ENCODE peak calls at places on chromosomes 5 and 9, in four cellular contexts. S is SK-N-SH, Q is WTC11, I is K562. W is an unnamed sample.

GRCh38 chr9:95626885-95627558 is 110.3 kb upstream of the PTCH1 start:
- DNase-seq in S (no peak), Q (no peak), I (no peak), W (no peak)

GRCh38 chr5:74464512-74465209 is 175.9 kb downstream of the ENC1 start:
- DNase-seq in S (no peak), Q (no peak), I (no peak), W (no peak)

GRCh38 chr9:124498499-124499146 is 8.6 kb downstream of the NR5A1 start:
- DNase-seq in S (no peak), Q (no peak), I (no peak), W (no peak)

GRCh38 chr9:3191715-3192114 is 334.1 kb downstream of the RFX3 start:
- DNase-seq in S (no peak), Q (no peak), I (no peak), W (no peak)

GRCh38 chr9:21964925-21965385 is 29.2 kb downstream of the CDKN2A start:
- DNase-seq in S (no peak), Q (no peak), I (no peak), W (no peak)

GRCh38 chr9:4038182-4038723 is 261.6 kb downstream of the GLIS3 start:
- DNase-seq in S (no peak), Q (no peak), I (no peak), W (no peak)

GRCh38 chr5:65382582-65382981 is 99.1 kb downstream of the ADAMTS6 start:
- DNase-seq in S (no peak), Q (no peak), I (no peak), W (no peak)

GRCh38 chr5:171848911-171849520 is 63.4 kb downstream of the SMIM23 start:
- DNase-seq in S (no peak), Q (no peak), I (no peak), W (no peak)

GRCh38 chr5:53817183-53817582 is 256.7 kb downstream of the NDUFS4 start:
- DNase-seq in S (no peak), Q (no peak), I (no peak), W (no peak)

GRCh38 chr5:20554001-20554400 is 566.0 kb upstream of the CDH18 start:
- DNase-seq in S (no peak), Q (no peak), I (no peak), W (no peak)

GRCh38 chr5:172646716-172647285 is 5.7 kb downstream of the NEURL1B start:
- DNase-seq in S (no peak), Q (peak; percentile 62), I (peak; percentile 21), W (peak; percentile 25)

GRCh38 chr9:113687680-113688371 is 188.3 kb upstream of the ZNF618 start:
- DNase-seq in S (peak; percentile 41), Q (peak; percentile 31), I (no peak), W (no peak)

GRCh38 chr9:109225629-109226028 is 58.6 kb upstream of the FRRS1L start:
- DNase-seq in S (no peak), Q (no peak), I (no peak), W (no peak)

GRCh38 chr5:133294380-133294779 is 242.6 kb downstream of the HSPA4 start:
- DNase-seq in S (no peak), Q (no peak), I (no peak), W (no peak)

GRCh38 chr9:738209-738915 is 103.1 kb upstream of the DMRT1 start:
- DNase-seq in S (no peak), Q (no peak), I (no peak), W (no peak)

GRCh38 chr9:29214162-29214520 is 1640.9 kb upstream of the C9orf72 start:
- DNase-seq in S (peak; percentile 81), Q (peak; percentile 72), I (no peak), W (no peak)

GRCh38 chr5:117077142-117077541 is 502.5 kb upstream of the SEMA6A start:
- DNase-seq in S (no peak), Q (no peak), I (no peak), W (peak; percentile 3)

GRCh38 chr5:107812570-107813141 is 141.9 kb upstream of the EFNA5 start:
- DNase-seq in S (no peak), Q (no peak), I (no peak), W (no peak)

GRCh38 chr5:113546711-113547159 is 33.2 kb downstream of the YTHDC2 start:
- DNase-seq in S (no peak), Q (no peak), I (no peak), W (no peak)

GRCh38 chr9:5870691-5871090 is 20.0 kb upstream of the MLANA start:
- DNase-seq in S (no peak), Q (no peak), I (peak; percentile 37), W (no peak)

GRCh38 chr5:67636091-67636490 is 439.5 kb upstream of the CD180 start:
- DNase-seq in S (no peak), Q (no peak), I (no peak), W (no peak)

GRCh38 chr9:16515879-16516289 is 354.6 kb downstream of the BNC2 start:
- DNase-seq in S (no peak), Q (peak; percentile 68), I (no peak), W (no peak)

GRCh38 chr5:133702773-133703770 is 90.7 kb upstream of the FSTL4 start:
- DNase-seq in S (peak; percentile 76), Q (no peak), I (no peak), W (no peak)

GRCh38 chr5:109399092-109399759 is 10.5 kb downstream of the PJA2 start:
- DNase-seq in S (no peak), Q (no peak), I (peak; percentile 40), W (no peak)

GRCh38 chr5:167587768-167588167 is 703.7 kb upstream of the WWC1 start:
- DNase-seq in S (peak; percentile 48), Q (peak; percentile 47), I (no peak), W (peak; percentile 11)

GRCh38 chr9:7164440-7165349 is 406.9 kb downstream of the KDM4C start:
- DNase-seq in S (no peak), Q (no peak), I (no peak), W (no peak)

GRCh38 chr9:131037336-131038255 is 28.6 kb downstream of the LAMC3 start:
- DNase-seq in S (no peak), Q (no peak), I (no peak), W (no peak)

GRCh38 chr9:86099695-86100364 is 472 bp upstream of the GOLM1 start:
- DNase-seq in S (peak; percentile 59), Q (peak; percentile 26), I (no peak), W (no peak)

GRCh38 chr9:94611638-94612068 is 18.0 kb upstream of the FBP2 start:
- DNase-seq in S (no peak), Q (no peak), I (no peak), W (no peak)

GRCh38 chr5:93573627-93573974 is 7.4 kb downstream of the NR2F1-AS1 start:
- DNase-seq in S (no peak), Q (no peak), I (no peak), W (no peak)

GRCh38 chr5:31824886-31825774 is 186.2 kb downstream of the PDZD2 start:
- DNase-seq in S (peak; percentile 56), Q (peak; percentile 52), I (peak; percentile 63), W (peak; percentile 41)

GRCh38 chr5:132100672-132101261 is 27.2 kb downstream of the CSF2 start:
- DNase-seq in S (no peak), Q (no peak), I (no peak), W (no peak)

GRCh38 chr9:86282077-86282978 is at the start of gene ISCA1:
- DNase-seq in S (peak; percentile 97), Q (peak; percentile 100), I (peak; percentile 92), W (peak; percentile 86)

GRCh38 chr5:109191153-109191558 is 218.6 kb downstream of the PJA2 start:
- DNase-seq in S (no peak), Q (no peak), I (peak; percentile 82), W (no peak)

GRCh38 chr5:139482050-139482889 is at the start of gene STING1:
- DNase-seq in S (peak; percentile 66), Q (no peak), I (peak; percentile 96), W (peak; percentile 63)

GRCh38 chr5:153275697-153276096 is 214.8 kb upstream of the GRIA1 start:
- DNase-seq in S (no peak), Q (no peak), I (no peak), W (no peak)

GRCh38 chr5:177303121-177303924 is at the start of the genes PRELID1 and RAB24:
- DNase-seq in S (peak; percentile 98), Q (peak; percentile 91), I (peak; percentile 93), W (peak; percentile 67)

GRCh38 chr5:125326114-125326513 is 579.7 kb upstream of the ZNF608 start:
- DNase-seq in S (peak; percentile 47), Q (no peak), I (peak; percentile 1), W (no peak)

GRCh38 chr5:136174021-136174659 is 18.8 kb downstream of the SMIM32 start:
- DNase-seq in S (peak; percentile 48), Q (no peak), I (peak; percentile 71), W (peak; percentile 67)

DNA sequence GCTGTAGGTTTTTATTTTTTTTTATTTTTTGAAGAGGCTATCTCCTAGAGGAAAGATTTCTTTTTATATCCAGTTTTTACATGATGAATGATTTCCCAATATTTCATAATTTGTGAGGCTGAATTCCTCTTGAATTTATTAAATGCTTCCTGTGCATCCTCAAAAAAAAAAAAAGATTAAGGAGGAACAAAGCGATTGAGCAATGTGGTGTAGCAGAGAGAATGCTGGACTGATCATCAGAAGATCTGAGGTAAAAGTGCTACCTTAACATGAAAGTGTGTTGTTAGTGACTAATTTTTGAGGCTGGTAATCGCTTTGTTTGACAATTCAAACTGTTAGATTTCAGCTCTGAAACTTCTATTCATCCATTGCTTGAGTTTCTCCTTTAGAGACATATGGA is 125.1 kb downstream of the ESM1 start:
- DNase-seq in S (no peak), Q (no peak), I (no peak), W (no peak)
- TF ChIP-seq FOXJ3 in S (no peak), Q (no peak), I (no peak), W (no peak)

DNA sequence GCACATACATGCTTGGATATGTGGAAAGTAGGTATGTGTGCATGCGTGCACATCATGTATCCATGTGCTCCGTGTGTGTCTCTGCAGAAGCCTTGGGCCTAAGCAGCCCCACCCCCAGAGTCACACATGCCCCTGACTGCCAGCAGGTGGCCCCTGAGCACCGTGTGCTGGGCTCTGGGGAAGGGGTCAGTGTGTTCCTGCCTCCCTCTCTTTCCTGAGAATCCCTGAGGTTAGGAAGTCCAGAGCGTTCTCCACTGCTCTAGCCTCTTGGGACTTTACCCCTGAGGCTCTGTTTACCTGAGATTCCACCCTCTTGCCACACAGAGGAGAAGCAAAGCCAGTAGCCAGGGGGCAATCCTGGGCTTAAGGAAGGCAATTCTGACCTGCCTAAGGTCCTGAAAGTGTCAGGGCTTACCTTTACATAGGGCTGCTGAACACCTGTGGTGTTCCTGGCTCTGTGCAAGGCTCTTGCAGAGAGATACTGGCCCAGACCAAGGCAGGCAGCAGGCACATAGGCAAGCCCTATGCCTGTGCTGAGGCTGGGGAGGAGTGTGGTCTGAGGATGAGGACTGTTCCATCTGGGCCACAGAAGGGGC is 207.3 kb downstream of the TMEM38B start:
- DNase-seq in S (peak; percentile 84), Q (peak; percentile 70), I (peak; percentile 40), W (peak; percentile 25)
- TF ChIP-seq FOXJ3 in S (no peak), Q (no peak), I (no peak), W (no peak)

GRCh38 chr9:136364369-136364748 is 815 bp upstream of the DNLZ start:
- DNase-seq in S (no peak), Q (peak; percentile 33), I (no peak), W (no peak)

GRCh38 chr9:136364942-136365774 is 1.6 kb upstream of the DNLZ start:
- DNase-seq in S (peak; percentile 96), Q (no peak), I (peak; percentile 56), W (no peak)

GRCh38 chr9:136362450-136362784 is 1.1 kb downstream of the DNLZ start:
- DNase-seq in S (no peak), Q (no peak), I (no peak), W (no peak)

GRCh38 chr9:136363106-136363605 is 388 bp downstream of the DNLZ start:
- DNase-seq in S (peak; percentile 99), Q (peak; percentile 98), I (peak; percentile 95), W (peak; percentile 86)

GRCh38 chr9:136363606-136364368 is at the start of gene DNLZ:
- DNase-seq in S (peak; percentile 94), Q (peak; percentile 87), I (peak; percentile 93), W (peak; percentile 58)
- TF ChIP-seq FOXJ3 in S (no peak), Q (no peak), I (no peak), W (no peak)

GRCh38 chr9:79567671-79568098 is 4.1 kb upstream of the TLE4 start:
- DNase-seq in S (no peak), Q (no peak), I (no peak), W (no peak)
- TF ChIP-seq FOXJ3 in S (no peak), Q (no peak), I (no peak), W (no peak)

W was measured in HepG2.